ENCODE peak calls at places on chromosomes 4 and X, in five cellular contexts. H, A, G, C and S are unnamed samples. For H3K27me3, the result is how much of the 10 kb centered on the place peaks cover.

GRCh38 chrX:105533951-105534350 is 288.4 kb upstream of the NRK start:
- DNase-seq in H (no peak), A (no peak), G (no peak), C (no peak), S (no peak)

GRCh38 chrX:118975831-118976598 is 1.6 kb downstream of the LONRF3 start:
- DNase-seq in H (peak), A (peak), G (peak), C (peak), S (no peak)

GRCh38 chrX:46258356-46258755 is 286.9 kb downstream of the ZNF674 start:
- DNase-seq in H (no peak), A (no peak), G (no peak), C (no peak), S (no peak)

GRCh38 chr4:8849266-8850073 is 22.2 kb downstream of the HMX1 start:
- DNase-seq in H (no peak), A (no peak), G (peak), C (peak), S (no peak)

GRCh38 chr4:122152699-122153328 is 683 bp downstream of the BLTP1 start:
- DNase-seq in H (peak), A (peak), G (no peak), C (peak), S (no peak)

GRCh38 chr4:151105454-151106032 is 6.1 kb downstream of the RPS3A start:
- DNase-seq in H (no peak), A (no peak), G (peak), C (no peak), S (no peak)

GRCh38 chr4:87657525-87657924 is 7.4 kb downstream of the DMP1 start:
- DNase-seq in H (no peak), A (no peak), G (no peak), C (no peak), S (no peak)

GRCh38 chr4:138841341-138841740 is 174.2 kb upstream of the NOCT start:
- DNase-seq in H (no peak), A (no peak), G (no peak), C (no peak), S (no peak)

GRCh38 chr4:185110375-185110823 is 32.7 kb upstream of the SLC25A4 start:
- DNase-seq in H (no peak), A (no peak), G (no peak), C (no peak), S (no peak)

GRCh38 chrX:25925956-25926355 is 212.2 kb upstream of the MAGEB18 start:
- DNase-seq in H (no peak), A (no peak), G (no peak), C (no peak), S (no peak)

GRCh38 chr4:175560628-175561027 is 251.4 kb downstream of the GPM6A start:
- DNase-seq in H (no peak), A (no peak), G (no peak), C (no peak), S (peak)

GRCh38 chr4:2418652-2419571 is at the start of gene CFAP99:
- DNase-seq in H (peak), A (peak), G (peak), C (peak), S (peak)
- H3K27me3 ChIP-seq in H (under half), A (under half), G (half or more), C (under half), S (under half)

DNA sequence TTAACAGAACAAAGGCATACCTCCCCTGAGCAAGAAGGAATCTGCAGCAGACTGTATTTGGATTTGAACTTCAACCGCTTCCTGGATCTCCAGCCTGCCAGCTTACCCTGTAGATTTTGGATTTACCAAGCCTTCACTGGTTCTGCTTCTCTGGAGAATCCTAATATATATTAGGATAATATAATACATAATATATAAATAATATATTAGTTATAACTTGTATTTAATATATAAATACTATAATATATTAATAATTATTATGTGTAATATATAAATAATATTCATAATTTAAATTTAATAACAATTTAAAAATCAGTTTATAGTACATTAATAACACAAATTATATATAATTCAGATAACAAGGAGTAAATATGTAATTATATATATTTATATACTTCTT is 121.4 kb downstream of the COX18 start:
- DNase-seq in H (no peak), A (no peak), G (no peak), C (no peak), S (no peak)
- H3K27ac ChIP-seq in H (no peak), A (no peak), G (no peak), C (no peak), S (no peak)

GRCh38 chrX:35406386-35406785 is 391.8 kb upstream of the MAGEB16 start:
- DNase-seq in H (no peak), A (no peak), G (no peak), C (no peak), S (no peak)
- H3K27me3 ChIP-seq in H (under half), A (under half), G (under half), C (under half), S (under half)

GRCh38 chrX:129738466-129739308 is at the start of gene XPNPEP2:
- DNase-seq in H (no peak), A (peak), G (peak), C (no peak), S (no peak)
- H3K27ac ChIP-seq in H (no peak), A (peak), G (no peak), C (no peak), S (no peak)

GRCh38 chrX:123072686-123073385 is 111.2 kb upstream of the GRIA3 start:
- DNase-seq in H (no peak), A (no peak), G (no peak), C (no peak), S (no peak)
- H3K27me3 ChIP-seq in H (under half), A (under half), G (under half), C (under half), S (under half)

DNA sequence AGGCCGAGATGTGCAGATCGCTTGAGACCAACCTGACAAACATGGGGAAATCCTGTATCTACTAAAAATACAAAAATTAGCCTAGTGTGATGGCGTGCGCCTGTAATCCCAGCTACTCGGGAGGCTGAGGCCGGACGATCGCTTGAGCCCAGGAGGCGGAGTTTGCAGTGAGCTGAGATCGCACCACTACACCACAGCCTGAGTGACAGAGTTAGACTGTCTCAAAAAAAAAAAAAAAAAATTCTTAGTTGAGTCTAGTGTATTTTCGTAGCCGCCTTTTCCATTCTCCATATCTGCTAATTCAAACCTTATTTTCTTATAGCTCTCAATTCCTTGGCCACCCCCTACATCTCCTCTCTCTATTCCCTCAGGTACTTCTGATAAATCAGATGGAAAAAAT is 978 bp downstream of the POLR2B start:
- DNase-seq in H (peak), A (no peak), G (peak), C (peak), S (no peak)
- H3K27ac ChIP-seq in H (peak), A (peak), G (no peak), C (no peak), S (no peak)